ENCODE peak calls at places on chromosomes 3 and 15, in eight cellular contexts. B is astrocyte of the spinal cord; W is activated T-cell treated with anti-CD3 and anti-CD28 coated beads, Interleukin-2, amount 50 U/mL, for 4 hours; C is hypothalamus; A is fibroblast of mammary gland; E is iris pigment epithelial cell; X is T-cell; R is stimulated activated CD8-positive, alpha-beta memory T cell treated with anti-CD3 and anti-CD28 coated beads, Interleukin-2, amount 100 ng/mL, for 1 hour. K is an unnamed sample.

GRCh38 chr3:140062461-140062860 is 127.5 kb downstream of the CLSTN2 start:
- DNase-seq in B (no peak), W (no peak), C (no peak), A (no peak), E (no peak), X (no peak), R (no peak), K (no peak)

GRCh38 chr15:88654430-88655102 is 15.8 kb downstream of the ISG20 start:
- DNase-seq in B (no peak), W (no peak), C (no peak), A (no peak), E (no peak), X (no peak), R (no peak), K (no peak)

GRCh38 chr3:86865506-86865905 is 125.4 kb downstream of the VGLL3 start:
- DNase-seq in B (peak; percentile 47), W (no peak), C (no peak), A (peak; percentile 4), E (peak; percentile 5), X (no peak), R (no peak), K (no peak)

GRCh38 chr3:34012102-34012461 is 213.7 kb downstream of the PDCD6IP start:
- DNase-seq in B (peak; percentile 96), W (no peak), C (no peak), A (peak; percentile 99), E (peak; percentile 99), X (no peak), R (no peak), K (no peak)

GRCh38 chr3:195291121-195291520 is 20.2 kb upstream of the XXYLT1 start:
- DNase-seq in B (no peak), W (no peak), C (no peak), A (no peak), E (no peak), X (no peak), R (no peak), K (no peak)

GRCh38 chr3:136882575-136882974 is 20.6 kb downstream of the NCK1 start:
- DNase-seq in B (no peak), W (no peak), C (no peak), A (no peak), E (no peak), X (no peak), R (no peak), K (no peak)

GRCh38 chr15:76342046-76342381 is 5.4 kb downstream of the ISL2 start:
- DNase-seq in B (no peak), W (no peak), C (no peak), A (no peak), E (no peak), X (no peak), R (no peak), K (no peak)

GRCh38 chr3:111906667-111907066 is 47.6 kb downstream of the PHLDB2 start:
- DNase-seq in B (peak; percentile 29), W (no peak), C (no peak), A (no peak), E (peak; percentile 62), X (no peak), R (no peak), K (no peak)

GRCh38 chr3:138187296-138188012 is at the start of gene ARMC8:
- DNase-seq in B (peak; percentile 91), W (no peak), C (peak; percentile 65), A (peak; percentile 83), E (no peak), X (no peak), R (no peak), K (no peak)

GRCh38 chr3:8741581-8742355 is 8.2 kb downstream of the CAV3 start:
- DNase-seq in B (peak; percentile 82), W (no peak), C (no peak), A (peak; percentile 87), E (peak; percentile 83), X (no peak), R (no peak), K (no peak)

GRCh38 chr3:73363093-73363492 is 261.6 kb downstream of the PDZRN3 start:
- DNase-seq in B (no peak), W (no peak), C (no peak), A (no peak), E (no peak), X (no peak), R (no peak), K (no peak)

K was measured in natural killer cell.